ENCODE peak calls at places on chromosomes 11 and 22, in seven cellular contexts. B is Panc1, T is Peyer's patch, C is fibroblast of the aortic adventitia, M is AG10803, D is foreskin keratinocyte, U is keratinocyte. S is an unnamed sample.
A peak's percentile ranks its signal among the peaks of the same experiment; 100 is the strongest.

GRCh38 chr11:32302826-32303225 is 132.5 kb downstream of the WT1 start:
- DNase-seq in D (peak; percentile 54), C (no peak), B (no peak), M (no peak), U (peak; percentile 2), T (no peak), S (no peak)

GRCh38 chr22:47376322-47376700 is 613.9 kb downstream of the TBC1D22A start:
- DNase-seq in C (no peak), U (no peak), M (no peak), T (no peak), D (no peak), B (no peak), S (no peak)

GRCh38 chr11:112322173-112322813 is 61.6 kb upstream of the PLET1 start:
- DNase-seq in U (no peak), T (no peak), B (no peak), D (no peak), M (no peak), C (no peak), S (no peak)

GRCh38 chr22:21947040-21948014 is 5.3 kb downstream of the PPM1F start:
- DNase-seq in B (no peak), T (no peak), M (peak; percentile 55), U (no peak), D (no peak), C (peak; percentile 76), S (no peak)

GRCh38 chr11:61657566-61657965 is 22.6 kb upstream of the DAGLA start:
- DNase-seq in D (no peak), M (no peak), U (no peak), C (no peak), T (no peak), B (no peak), S (no peak)

GRCh38 chr11:118838905-118839553 is 44.7 kb upstream of the CXCR5 start:
- DNase-seq in D (no peak), M (peak; percentile 18), U (no peak), C (no peak), B (no peak), T (peak; percentile 54), S (no peak)

GRCh38 chr22:37896181-37896592 is 9.9 kb upstream of the MICALL1 start:
- DNase-seq in U (peak; percentile 92), B (no peak), T (peak; percentile 71), C (no peak), M (no peak), D (peak; percentile 94), S (no peak)

GRCh38 chr22:49884503-49885260 is 31.0 kb downstream of the ZBED4 start:
- DNase-seq in D (no peak), U (no peak), M (no peak), B (no peak), T (no peak), C (no peak), S (no peak)

GRCh38 chr11:10752061-10752460 is 1.0 kb downstream of the CTR9 start:
- DNase-seq in M (no peak), U (no peak), C (no peak), T (no peak), B (no peak), D (no peak), S (no peak)

GRCh38 chr11:111635706-111636045 is 33.4 kb downstream of the SIK2 start:
- DNase-seq in D (no peak), M (peak; percentile 76), U (no peak), C (peak; percentile 93), T (no peak), B (no peak), S (no peak)

GRCh38 chr11:57349491-57350274 is 11.5 kb downstream of the P2RX3 start:
- DNase-seq in T (peak; percentile 42), C (peak; percentile 36), M (peak; percentile 21), U (no peak), B (no peak), D (no peak), S (peak; percentile 58)

GRCh38 chr11:65766535-65766934 is 14.2 kb downstream of the AP5B1 start:
- DNase-seq in D (no peak), U (no peak), M (peak; percentile 92), B (no peak), T (no peak), C (peak; percentile 32), S (no peak)

GRCh38 chr11:73152086-73152853 is 10.2 kb upstream of the FCHSD2 start:
- DNase-seq in D (no peak), T (peak; percentile 65), B (no peak), U (no peak), C (no peak), M (no peak), S (no peak)

DNA sequence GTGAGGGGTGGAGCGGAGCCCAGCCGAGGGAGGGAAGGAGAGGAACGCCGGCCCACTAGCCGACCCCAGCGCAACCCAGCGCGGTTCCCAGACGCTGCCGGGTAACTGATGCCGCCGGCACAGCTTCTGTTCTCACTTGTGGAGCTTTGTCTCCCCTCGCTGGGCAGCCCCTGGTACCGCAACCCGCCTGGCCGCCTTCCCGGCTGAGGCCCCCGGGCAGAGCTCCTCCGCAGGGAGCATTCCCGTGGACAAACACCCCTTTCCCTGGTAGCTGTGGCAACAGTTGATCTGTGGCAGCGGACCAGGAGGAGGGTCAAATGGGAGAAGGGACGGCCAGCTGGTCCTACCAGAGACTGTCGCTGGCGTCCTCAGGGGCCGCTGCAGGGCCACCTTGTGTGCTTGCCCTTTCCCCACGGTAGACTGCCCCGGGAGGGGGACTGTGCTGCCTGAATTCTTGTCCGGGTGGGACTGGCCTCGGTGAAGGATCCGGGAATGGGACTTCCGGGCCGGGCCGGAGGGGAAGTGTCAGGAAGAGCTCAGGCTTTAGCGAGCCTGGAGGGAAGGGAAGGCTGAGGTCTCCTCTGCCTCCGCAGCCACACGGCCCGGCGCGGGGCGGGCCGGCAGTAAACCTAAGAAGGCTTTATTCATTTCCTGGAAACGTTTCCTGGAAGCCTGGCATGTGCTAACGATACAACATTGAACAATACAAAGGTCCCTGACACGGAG is 468.0 kb downstream of the OPCML start:
- DNase-seq in M (peak; percentile 78), U (no peak), D (no peak), B (no peak), C (peak; percentile 1), T (no peak), S (no peak)
- TF ChIP-seq CTCF in M (peak; percentile 71), U (no peak), D (peak; percentile 55), B (peak; percentile 80), C (no peak), T (peak; percentile 66), S (peak; percentile 86)

GRCh38 chr11:128482512-128483191 is 104.7 kb downstream of the ETS1 start:
- DNase-seq in M (peak; percentile 94), B (no peak), U (no peak), T (no peak), C (peak; percentile 83), D (no peak), S (no peak)

GRCh38 chr11:128483211-128483788 is 104.1 kb downstream of the ETS1 start:
- DNase-seq in C (no peak), U (no peak), B (no peak), D (no peak), M (no peak), T (no peak), S (no peak)

GRCh38 chr11:128482092-128482491 is 105.3 kb downstream of the ETS1 start:
- DNase-seq in D (no peak), U (no peak), T (no peak), M (no peak), C (no peak), B (no peak), S (no peak)

GRCh38 chr11:128481135-128481534 is 106.2 kb downstream of the ETS1 start:
- DNase-seq in C (peak; percentile 95), M (peak; percentile 95), B (no peak), T (no peak), D (no peak), U (no peak), S (no peak)

DNA sequence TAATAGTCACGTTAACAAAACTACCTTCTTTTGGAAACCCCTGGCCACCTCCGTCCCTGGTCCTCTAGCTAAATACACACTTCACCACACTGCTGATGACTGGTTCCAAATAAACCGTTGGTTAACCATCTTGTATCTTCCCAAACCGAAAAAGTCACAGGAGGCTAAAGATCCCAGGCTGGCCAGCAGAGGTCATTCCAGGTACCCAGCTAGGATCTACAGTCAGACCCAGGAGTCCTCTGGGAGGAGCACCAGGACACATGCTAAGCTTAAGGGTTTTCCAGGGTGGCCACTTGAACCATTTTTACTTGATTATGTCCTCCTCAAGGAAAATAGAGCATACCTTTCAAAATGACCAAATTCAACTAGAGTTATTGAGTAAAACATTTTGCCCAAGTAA is 103.2 kb downstream of the ETS1 start:
- DNase-seq in T (no peak), M (no peak), C (no peak), B (no peak), D (no peak), U (no peak), S (no peak)
- TF ChIP-seq CTCF in T (peak; percentile 11), M (no peak), C (no peak), B (peak; percentile 79), D (peak; percentile 34), U (no peak), S (no peak)

GRCh38 chr11:69934861-69935494 is 115.8 kb upstream of the FGF3 start:
- DNase-seq in B (no peak), M (no peak), U (no peak), D (no peak), C (no peak), T (no peak), S (no peak)

GRCh38 chr11:69939551-69940245 is 120.5 kb upstream of the FGF3 start:
- DNase-seq in B (no peak), M (no peak), C (peak; percentile 86), D (no peak), U (no peak), T (no peak), S (no peak)

GRCh38 chr11:69938206-69938605 is 119.0 kb upstream of the FGF3 start:
- DNase-seq in M (no peak), U (no peak), T (no peak), D (no peak), B (no peak), C (no peak), S (no peak)

GRCh38 chr11:69935941-69936505 is 116.8 kb upstream of the FGF3 start:
- DNase-seq in T (no peak), C (no peak), B (no peak), M (no peak), U (no peak), D (no peak), S (no peak)

GRCh38 chr11:69936750-69937149 is 117.5 kb upstream of the FGF3 start:
- DNase-seq in B (no peak), D (no peak), C (no peak), T (no peak), M (no peak), U (no peak), S (no peak)
- TF ChIP-seq CTCF in B (no peak), D (no peak), C (no peak), T (no peak), M (no peak), U (no peak), S (no peak)

DNA sequence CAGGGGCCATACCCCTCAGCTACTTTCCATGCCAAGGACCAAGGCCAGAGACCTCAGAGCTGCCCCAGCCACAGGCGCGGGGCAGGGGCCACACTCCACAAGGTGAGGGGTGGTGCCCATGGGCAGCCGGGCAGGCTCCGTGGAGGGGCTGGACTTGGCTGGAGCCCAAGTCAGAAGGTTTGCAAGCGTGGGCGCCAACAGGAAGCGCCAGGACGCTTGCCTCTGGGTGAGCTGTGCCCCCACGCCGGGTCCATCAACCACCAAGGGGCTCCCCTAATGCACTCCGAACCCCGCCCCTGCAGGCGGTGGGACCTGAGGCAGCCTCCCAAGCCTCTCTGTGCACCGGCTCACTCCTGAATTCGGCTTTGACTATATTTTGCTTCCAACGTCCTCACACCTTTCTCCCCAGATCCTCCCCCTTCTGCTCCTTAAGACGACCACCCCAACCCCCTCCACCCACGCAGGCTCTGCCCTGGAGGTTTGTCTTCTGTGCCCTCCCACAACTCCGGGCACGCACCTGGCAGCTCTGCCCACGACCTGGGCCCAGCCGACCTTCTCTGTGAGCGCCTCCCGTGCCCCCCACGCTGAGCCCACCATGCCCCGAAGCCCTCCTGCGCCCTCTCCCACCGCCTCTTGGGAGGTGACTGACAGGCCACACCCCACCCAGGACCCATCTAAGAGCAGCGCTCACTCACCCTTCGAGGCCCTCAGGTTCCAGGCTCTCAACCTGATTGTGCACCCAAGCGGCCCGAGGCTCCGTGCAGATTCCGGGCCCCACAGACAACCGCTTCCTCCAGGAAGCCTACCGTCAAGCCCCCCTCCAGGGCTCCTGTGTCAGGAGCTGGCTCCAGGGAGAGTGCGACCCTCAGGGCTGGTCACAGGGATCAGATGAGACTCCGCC is 2.6 kb upstream of the PKP3 start:
- DNase-seq in D (no peak), B (no peak), T (no peak), U (no peak), M (no peak), C (no peak), S (no peak)
- TF ChIP-seq CTCF in D (no peak), B (no peak), T (no peak), U (no peak), M (no peak), C (no peak), S (no peak)

S was measured in D721Med.